ENCODE peak calls at places on chromosomes 1 and 21, in four cellular contexts. One of them, this sample, is unnamed.

GRCh38 chr1:225343618-225344017 is 84.2 kb downstream of the LBR start:
- DNase-seq in cardiac muscle cell: peak
- DNase-seq in HepG2: peak
- DNase-seq in SJSA1: no peak
- DNase-seq in this sample: no peak

GRCh38 chr1:244651956-244652698 is 799 bp upstream of the DESI2 start:
- DNase-seq in cardiac muscle cell: no peak
- DNase-seq in HepG2: no peak
- DNase-seq in SJSA1: no peak
- DNase-seq in this sample: no peak

GRCh38 chr1:223748405-223748772 is 36.0 kb downstream of the CAPN2 start:
- DNase-seq in cardiac muscle cell: peak
- DNase-seq in HepG2: no peak
- DNase-seq in SJSA1: no peak
- DNase-seq in this sample: no peak

GRCh38 chr1:27643626-27644368 is 8.8 kb upstream of the FGR start:
- DNase-seq in cardiac muscle cell: peak
- DNase-seq in HepG2: peak
- DNase-seq in SJSA1: no peak
- DNase-seq in this sample: peak

GRCh38 chr1:106022312-106022902 is 1034.1 kb upstream of the PRMT6 start:
- DNase-seq in cardiac muscle cell: peak
- DNase-seq in HepG2: no peak
- DNase-seq in SJSA1: no peak
- DNase-seq in this sample: no peak

GRCh38 chr1:32272557-32273388 is 19.1 kb upstream of the HDAC1 start:
- DNase-seq in cardiac muscle cell: no peak
- DNase-seq in HepG2: no peak
- DNase-seq in SJSA1: no peak
- DNase-seq in this sample: no peak

GRCh38 chr21:41755934-41756773 is 10.7 kb downstream of the RIPK4 start:
- DNase-seq in cardiac muscle cell: no peak
- DNase-seq in HepG2: no peak
- DNase-seq in SJSA1: no peak
- DNase-seq in this sample: no peak

GRCh38 chr1:23692308-23692871 is 784 bp downstream of the RPL11 start:
- DNase-seq in cardiac muscle cell: no peak
- DNase-seq in HepG2: no peak
- DNase-seq in SJSA1: no peak
- DNase-seq in this sample: peak

GRCh38 chr1:42832636-42833265 is 13.7 kb upstream of the ZNF691 start:
- DNase-seq in cardiac muscle cell: no peak
- DNase-seq in HepG2: no peak
- DNase-seq in SJSA1: no peak
- DNase-seq in this sample: no peak

GRCh38 chr1:32361674-32362473 is 411 bp downstream of the FAM229A start:
- DNase-seq in cardiac muscle cell: peak
- DNase-seq in HepG2: no peak
- DNase-seq in SJSA1: no peak
- DNase-seq in this sample: no peak

GRCh38 chr1:39395357-39395831 is 96.0 kb upstream of the BMP8A start:
- DNase-seq in cardiac muscle cell: peak
- DNase-seq in HepG2: peak
- DNase-seq in SJSA1: peak
- DNase-seq in this sample: no peak

GRCh38 chr1:110902820-110903463 is 30.0 kb downstream of the CD53 start:
- DNase-seq in cardiac muscle cell: no peak
- DNase-seq in HepG2: no peak
- DNase-seq in SJSA1: no peak
- DNase-seq in this sample: no peak

GRCh38 chr1:172658871-172659453 is at the start of gene FASLG:
- DNase-seq in cardiac muscle cell: no peak
- DNase-seq in HepG2: no peak
- DNase-seq in SJSA1: no peak
- DNase-seq in this sample: peak

GRCh38 chr1:157111396-157112165 is 12.0 kb upstream of the ETV3L start:
- DNase-seq in cardiac muscle cell: no peak
- DNase-seq in HepG2: no peak
- DNase-seq in SJSA1: no peak
- DNase-seq in this sample: no peak

GRCh38 chr1:196723325-196724185 is 51.1 kb upstream of the CFHR3 start:
- DNase-seq in cardiac muscle cell: peak
- DNase-seq in HepG2: peak
- DNase-seq in SJSA1: peak
- DNase-seq in this sample: peak

GRCh38 chr1:17831619-17832018 is 76.5 kb downstream of the ACTL8 start:
- DNase-seq in cardiac muscle cell: peak
- DNase-seq in HepG2: peak
- DNase-seq in SJSA1: no peak
- DNase-seq in this sample: no peak

GRCh38 chr1:85463666-85464496 is 1.1 kb downstream of the DDAH1 start:
- DNase-seq in cardiac muscle cell: peak
- DNase-seq in HepG2: peak
- DNase-seq in SJSA1: no peak
- DNase-seq in this sample: no peak

GRCh38 chr1:173914366-173914871 is 2.7 kb downstream of the SERPINC1 start:
- DNase-seq in cardiac muscle cell: peak
- DNase-seq in HepG2: peak
- DNase-seq in SJSA1: no peak
- DNase-seq in this sample: peak

GRCh38 chr1:57017201-57017600 is 51.4 kb upstream of the C8B start:
- DNase-seq in cardiac muscle cell: no peak
- DNase-seq in HepG2: peak
- DNase-seq in SJSA1: no peak
- DNase-seq in this sample: no peak

GRCh38 chr1:14915356-14916054 is 238.0 kb upstream of the TMEM51 start:
- DNase-seq in cardiac muscle cell: peak
- DNase-seq in HepG2: peak
- DNase-seq in SJSA1: peak
- DNase-seq in this sample: no peak

GRCh38 chr1:111551623-111552470 is 48.4 kb upstream of the ADORA3 start:
- DNase-seq in cardiac muscle cell: no peak
- DNase-seq in HepG2: no peak
- DNase-seq in SJSA1: no peak
- DNase-seq in this sample: no peak

GRCh38 chr1:13543927-13544556 is 30.2 kb upstream of the LRRC38 start:
- DNase-seq in cardiac muscle cell: peak
- DNase-seq in HepG2: no peak
- DNase-seq in SJSA1: peak
- DNase-seq in this sample: no peak

GRCh38 chr21:44299458-44300261 is at the start of gene PFKL:
- DNase-seq in cardiac muscle cell: peak
- DNase-seq in HepG2: peak
- DNase-seq in SJSA1: peak
- DNase-seq in this sample: peak

GRCh38 chr21:44301961-44302406 is 2.1 kb downstream of the PFKL start:
- DNase-seq in cardiac muscle cell: no peak
- DNase-seq in HepG2: peak
- DNase-seq in SJSA1: no peak
- DNase-seq in this sample: no peak

GRCh38 chr21:44299085-44299457 is 782 bp upstream of the PFKL start:
- DNase-seq in cardiac muscle cell: no peak
- DNase-seq in HepG2: no peak
- DNase-seq in SJSA1: no peak
- DNase-seq in this sample: no peak

GRCh38 chr21:44300262-44300959 is 558 bp downstream of the PFKL start:
- DNase-seq in cardiac muscle cell: peak
- DNase-seq in HepG2: peak
- DNase-seq in SJSA1: peak
- DNase-seq in this sample: peak

DNA sequence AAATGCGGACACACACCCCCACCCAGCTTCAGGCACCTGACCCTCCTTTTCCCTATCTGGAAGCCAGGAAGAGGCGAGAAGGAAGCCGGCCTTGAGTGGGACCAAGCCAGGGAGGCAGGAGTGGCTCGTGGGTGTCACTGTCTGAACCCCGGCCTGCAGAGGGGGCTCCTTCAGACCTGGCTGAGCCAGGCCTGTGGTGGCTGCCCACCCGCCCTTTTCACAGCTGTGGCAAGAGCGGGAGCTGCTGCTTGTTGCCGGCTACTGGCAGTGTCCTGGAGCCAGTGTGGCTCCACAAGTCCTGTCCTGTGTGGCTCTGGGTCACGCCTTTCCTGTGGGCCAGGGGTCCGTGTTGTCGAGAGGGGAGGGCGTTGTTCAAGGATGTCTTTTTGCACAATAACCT is 1.2 kb downstream of the PFKL start:
- DNase-seq in cardiac muscle cell: no peak
- DNase-seq in HepG2: no peak
- DNase-seq in SJSA1: no peak
- DNase-seq in this sample: no peak
- H3K27ac ChIP-seq in cardiac muscle cell: peak
- H3K27ac ChIP-seq in HepG2: peak
- H3K27ac ChIP-seq in SJSA1: no peak
- H3K27ac ChIP-seq in this sample: peak

GRCh38 chr1:154869351-154870116 is 547 bp downstream of the KCNN3 start:
- DNase-seq in cardiac muscle cell: peak
- DNase-seq in HepG2: no peak
- DNase-seq in SJSA1: peak
- DNase-seq in this sample: no peak
- H3K27ac ChIP-seq in cardiac muscle cell: no peak
- H3K27ac ChIP-seq in HepG2: no peak
- H3K27ac ChIP-seq in SJSA1: no peak
- H3K27ac ChIP-seq in this sample: no peak

GRCh38 chr1:221099747-221100146 is 220.5 kb downstream of the HLX start:
- DNase-seq in cardiac muscle cell: no peak
- DNase-seq in HepG2: no peak
- DNase-seq in SJSA1: no peak
- DNase-seq in this sample: no peak

GRCh38 chr1:221102206-221102605 is 223.0 kb downstream of the HLX start:
- DNase-seq in cardiac muscle cell: no peak
- DNase-seq in HepG2: no peak
- DNase-seq in SJSA1: no peak
- DNase-seq in this sample: no peak

GRCh38 chr1:221101792-221102191 is 222.5 kb downstream of the HLX start:
- DNase-seq in cardiac muscle cell: peak
- DNase-seq in HepG2: no peak
- DNase-seq in SJSA1: no peak
- DNase-seq in this sample: no peak

GRCh38 chr1:221098462-221099406 is 219.5 kb downstream of the HLX start:
- DNase-seq in cardiac muscle cell: peak
- DNase-seq in HepG2: no peak
- DNase-seq in SJSA1: no peak
- DNase-seq in this sample: no peak

GRCh38 chr1:221100196-221100950 is 221.1 kb downstream of the HLX start:
- DNase-seq in cardiac muscle cell: peak
- DNase-seq in HepG2: no peak
- DNase-seq in SJSA1: no peak
- DNase-seq in this sample: no peak
- H3K27ac ChIP-seq in cardiac muscle cell: no peak
- H3K27ac ChIP-seq in HepG2: no peak
- H3K27ac ChIP-seq in SJSA1: no peak
- H3K27ac ChIP-seq in this sample: no peak

DNA sequence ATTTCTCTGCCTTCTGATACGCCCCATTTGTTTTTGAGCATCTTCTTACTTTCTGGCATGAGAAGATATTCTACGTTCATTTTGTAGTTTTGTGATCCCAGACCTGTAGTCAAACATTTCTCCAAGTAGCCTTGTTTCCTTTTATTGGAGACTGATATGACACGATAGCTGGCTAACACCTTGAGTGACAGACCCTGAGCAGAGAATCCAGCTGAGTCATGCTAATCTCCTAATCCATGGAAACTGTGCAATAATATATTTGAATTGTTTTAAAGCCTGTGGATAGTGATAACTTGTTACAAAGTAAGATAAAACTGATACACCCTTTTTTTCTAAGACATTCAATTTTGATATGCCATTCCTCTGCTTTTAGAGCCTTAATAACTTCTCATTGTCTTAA is 1.2 kb upstream of the IFI44L start:
- DNase-seq in cardiac muscle cell: no peak
- DNase-seq in HepG2: no peak
- DNase-seq in SJSA1: no peak
- DNase-seq in this sample: no peak
- H3K27ac ChIP-seq in cardiac muscle cell: peak
- H3K27ac ChIP-seq in HepG2: no peak
- H3K27ac ChIP-seq in SJSA1: peak
- H3K27ac ChIP-seq in this sample: no peak

GRCh38 chr1:51736702-51737101 is 119.8 kb downstream of the OSBPL9 start:
- DNase-seq in cardiac muscle cell: peak
- DNase-seq in HepG2: no peak
- DNase-seq in SJSA1: no peak
- DNase-seq in this sample: no peak

GRCh38 chr1:51735746-51736254 is 118.9 kb downstream of the OSBPL9 start:
- DNase-seq in cardiac muscle cell: no peak
- DNase-seq in HepG2: no peak
- DNase-seq in SJSA1: no peak
- DNase-seq in this sample: no peak

GRCh38 chr1:51741121-51741681 is 124.3 kb downstream of the OSBPL9 start:
- DNase-seq in cardiac muscle cell: no peak
- DNase-seq in HepG2: no peak
- DNase-seq in SJSA1: no peak
- DNase-seq in this sample: no peak

GRCh38 chr1:51740652-51741051 is 123.8 kb downstream of the OSBPL9 start:
- DNase-seq in cardiac muscle cell: no peak
- DNase-seq in HepG2: no peak
- DNase-seq in SJSA1: no peak
- DNase-seq in this sample: no peak

DNA sequence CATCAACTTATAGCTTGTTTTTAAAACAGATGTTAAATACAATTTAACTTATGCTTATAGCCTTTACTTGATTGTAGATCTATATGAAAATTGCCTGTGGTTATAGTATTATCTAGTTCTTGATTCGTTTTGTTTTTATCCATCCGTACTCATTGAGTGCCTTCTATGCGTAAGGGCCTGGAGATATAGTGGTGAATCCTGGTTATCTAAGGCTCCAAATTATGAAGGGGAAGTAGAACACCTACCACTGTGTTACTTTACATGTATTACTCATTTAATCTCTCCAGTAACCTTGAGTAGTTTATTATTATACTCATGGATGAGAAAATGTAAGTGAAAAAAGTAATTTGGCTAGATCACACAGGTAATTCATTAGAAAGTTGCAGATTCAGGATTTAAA is 121.8 kb downstream of the OSBPL9 start:
- DNase-seq in cardiac muscle cell: no peak
- DNase-seq in HepG2: no peak
- DNase-seq in SJSA1: no peak
- DNase-seq in this sample: no peak
- H3K27ac ChIP-seq in cardiac muscle cell: no peak
- H3K27ac ChIP-seq in HepG2: no peak
- H3K27ac ChIP-seq in SJSA1: no peak
- H3K27ac ChIP-seq in this sample: no peak

GRCh38 chr1:156019946-156020292 is 832 bp downstream of the SSR2 start:
- DNase-seq in cardiac muscle cell: no peak
- DNase-seq in HepG2: no peak
- DNase-seq in SJSA1: no peak
- DNase-seq in this sample: no peak
- H3K27ac ChIP-seq in cardiac muscle cell: peak
- H3K27ac ChIP-seq in HepG2: peak
- H3K27ac ChIP-seq in SJSA1: no peak
- H3K27ac ChIP-seq in this sample: peak